ENCODE peak calls at places on chromosomes 13 and 19, in five cellular contexts. One of them, this sample, is unnamed.

GRCh38 chr19:55642153-55643002 is 1.1 kb upstream of the ZNF581 start:
- DNase-seq in HL-60: no peak
- DNase-seq in mucosa of descending colon: peak
- DNase-seq in fibroblast of mammary gland: no peak
- DNase-seq in GM23338: no peak
- DNase-seq in this sample: peak

GRCh38 chr13:112032186-112032835 is 34.6 kb upstream of the SOX1 start:
- DNase-seq in HL-60: no peak
- DNase-seq in mucosa of descending colon: no peak
- DNase-seq in fibroblast of mammary gland: peak
- DNase-seq in GM23338: no peak
- DNase-seq in this sample: peak

GRCh38 chr19:489418-490196 is 6.7 kb upstream of the MADCAM1 start:
- DNase-seq in HL-60: no peak
- DNase-seq in mucosa of descending colon: no peak
- DNase-seq in fibroblast of mammary gland: peak
- DNase-seq in GM23338: peak
- DNase-seq in this sample: no peak

GRCh38 chr13:51006067-51006800 is 96.6 kb downstream of the RNASEH2B start:
- DNase-seq in HL-60: no peak
- DNase-seq in mucosa of descending colon: no peak
- DNase-seq in fibroblast of mammary gland: peak
- DNase-seq in GM23338: no peak
- DNase-seq in this sample: peak

GRCh38 chr19:4343056-4343844 is at the start of gene MPND:
- DNase-seq in HL-60: peak
- DNase-seq in mucosa of descending colon: peak
- DNase-seq in fibroblast of mammary gland: peak
- DNase-seq in GM23338: peak
- DNase-seq in this sample: peak

GRCh38 chr19:49409441-49410029 is 13.7 kb downstream of the PTH2 start:
- DNase-seq in HL-60: no peak
- DNase-seq in mucosa of descending colon: no peak
- DNase-seq in fibroblast of mammary gland: no peak
- DNase-seq in GM23338: no peak
- DNase-seq in this sample: no peak

GRCh38 chr13:25732146-25732865 is 319.5 kb downstream of the SHISA2 start:
- DNase-seq in HL-60: no peak
- DNase-seq in mucosa of descending colon: no peak
- DNase-seq in fibroblast of mammary gland: peak
- DNase-seq in GM23338: no peak
- DNase-seq in this sample: no peak

GRCh38 chr13:29935309-29935981 is 85.0 kb upstream of the UBL3 start:
- DNase-seq in HL-60: peak
- DNase-seq in mucosa of descending colon: no peak
- DNase-seq in fibroblast of mammary gland: no peak
- DNase-seq in GM23338: no peak
- DNase-seq in this sample: no peak

GRCh38 chr13:98629055-98629454 is 52.1 kb upstream of the STK24 start:
- DNase-seq in HL-60: no peak
- DNase-seq in mucosa of descending colon: no peak
- DNase-seq in fibroblast of mammary gland: no peak
- DNase-seq in GM23338: no peak
- DNase-seq in this sample: no peak

GRCh38 chr19:4878491-4878968 is 11.1 kb upstream of the PLIN3 start:
- DNase-seq in HL-60: no peak
- DNase-seq in mucosa of descending colon: no peak
- DNase-seq in fibroblast of mammary gland: no peak
- DNase-seq in GM23338: peak
- DNase-seq in this sample: no peak

GRCh38 chr19:1469936-1470863 is 8.8 kb downstream of the C19orf25 start:
- DNase-seq in HL-60: no peak
- DNase-seq in mucosa of descending colon: peak
- DNase-seq in fibroblast of mammary gland: no peak
- DNase-seq in GM23338: peak
- DNase-seq in this sample: peak

GRCh38 chr13:70723732-70724131 is 615.5 kb upstream of the KLHL1 start:
- DNase-seq in HL-60: no peak
- DNase-seq in mucosa of descending colon: no peak
- DNase-seq in fibroblast of mammary gland: no peak
- DNase-seq in GM23338: no peak
- DNase-seq in this sample: peak

GRCh38 chr13:50094615-50095293 is 79.5 kb downstream of the KCNRG start:
- DNase-seq in HL-60: no peak
- DNase-seq in mucosa of descending colon: no peak
- DNase-seq in fibroblast of mammary gland: peak
- DNase-seq in GM23338: no peak
- DNase-seq in this sample: peak

GRCh38 chr13:30255696-30256095 is 51.7 kb downstream of the KATNAL1 start:
- DNase-seq in HL-60: no peak
- DNase-seq in mucosa of descending colon: no peak
- DNase-seq in fibroblast of mammary gland: peak
- DNase-seq in GM23338: no peak
- DNase-seq in this sample: peak

GRCh38 chr13:73477441-73477840 is 418.6 kb downstream of the KLF5 start:
- DNase-seq in HL-60: no peak
- DNase-seq in mucosa of descending colon: no peak
- DNase-seq in fibroblast of mammary gland: no peak
- DNase-seq in GM23338: no peak
- DNase-seq in this sample: no peak

GRCh38 chr13:105616313-105617075 is 919.0 kb downstream of the EFNB2 start:
- DNase-seq in HL-60: no peak
- DNase-seq in mucosa of descending colon: no peak
- DNase-seq in fibroblast of mammary gland: no peak
- DNase-seq in GM23338: no peak
- DNase-seq in this sample: no peak

GRCh38 chr13:35714588-35714987 is 238.1 kb upstream of the MAB21L1 start:
- DNase-seq in HL-60: no peak
- DNase-seq in mucosa of descending colon: no peak
- DNase-seq in fibroblast of mammary gland: no peak
- DNase-seq in GM23338: no peak
- DNase-seq in this sample: no peak

GRCh38 chr13:36872621-36873020 is 47.4 kb downstream of the SMAD9 start:
- DNase-seq in HL-60: no peak
- DNase-seq in mucosa of descending colon: peak
- DNase-seq in fibroblast of mammary gland: no peak
- DNase-seq in GM23338: peak
- DNase-seq in this sample: no peak

GRCh38 chr13:28324181-28324789 is 170.6 kb downstream of the FLT1 start:
- DNase-seq in HL-60: peak
- DNase-seq in mucosa of descending colon: peak
- DNase-seq in fibroblast of mammary gland: peak
- DNase-seq in GM23338: peak
- DNase-seq in this sample: peak

GRCh38 chr19:6730941-6731670 is 6.3 kb downstream of the GPR108 start:
- DNase-seq in HL-60: no peak
- DNase-seq in mucosa of descending colon: peak
- DNase-seq in fibroblast of mammary gland: no peak
- DNase-seq in GM23338: no peak
- DNase-seq in this sample: no peak

GRCh38 chr13:39119422-39119821 is 81.2 kb downstream of the NHLRC3 start:
- DNase-seq in HL-60: no peak
- DNase-seq in mucosa of descending colon: no peak
- DNase-seq in fibroblast of mammary gland: no peak
- DNase-seq in GM23338: no peak
- DNase-seq in this sample: no peak

GRCh38 chr13:105996391-105997028 is 539.0 kb downstream of the EFNB2 start:
- DNase-seq in HL-60: no peak
- DNase-seq in mucosa of descending colon: no peak
- DNase-seq in fibroblast of mammary gland: no peak
- DNase-seq in GM23338: no peak
- DNase-seq in this sample: no peak

GRCh38 chr13:87274209-87274819 is 396.9 kb upstream of the SLITRK5 start:
- DNase-seq in HL-60: peak
- DNase-seq in mucosa of descending colon: no peak
- DNase-seq in fibroblast of mammary gland: peak
- DNase-seq in GM23338: peak
- DNase-seq in this sample: no peak

GRCh38 chr19:8578642-8579265 is 1.5 kb upstream of the MYO1F start:
- DNase-seq in HL-60: no peak
- DNase-seq in mucosa of descending colon: peak
- DNase-seq in fibroblast of mammary gland: peak
- DNase-seq in GM23338: peak
- DNase-seq in this sample: no peak

GRCh38 chr13:104295537-104295936 is 1229.3 kb upstream of the SLC10A2 start:
- DNase-seq in HL-60: no peak
- DNase-seq in mucosa of descending colon: no peak
- DNase-seq in fibroblast of mammary gland: no peak
- DNase-seq in GM23338: no peak
- DNase-seq in this sample: no peak

GRCh38 chr19:10226376-10227214 is 4.5 kb downstream of the S1PR2 start:
- DNase-seq in HL-60: no peak
- DNase-seq in mucosa of descending colon: peak
- DNase-seq in fibroblast of mammary gland: peak
- DNase-seq in GM23338: no peak
- DNase-seq in this sample: peak

GRCh38 chr13:29193083-29193482 is 372.9 kb downstream of the MTUS2 start:
- DNase-seq in HL-60: no peak
- DNase-seq in mucosa of descending colon: no peak
- DNase-seq in fibroblast of mammary gland: no peak
- DNase-seq in GM23338: no peak
- DNase-seq in this sample: no peak

GRCh38 chr13:44574466-44574855 is 1.7 kb downstream of the TSC22D1 start:
- DNase-seq in HL-60: no peak
- DNase-seq in mucosa of descending colon: no peak
- DNase-seq in fibroblast of mammary gland: peak
- DNase-seq in GM23338: no peak
- DNase-seq in this sample: peak

GRCh38 chr19:52889076-52889475 is 8.4 kb downstream of the ZNF320 start:
- DNase-seq in HL-60: no peak
- DNase-seq in mucosa of descending colon: no peak
- DNase-seq in fibroblast of mammary gland: no peak
- DNase-seq in GM23338: peak
- DNase-seq in this sample: no peak

GRCh38 chr19:15210323-15210774 is 9.6 kb upstream of the NOTCH3 start:
- DNase-seq in HL-60: peak
- DNase-seq in mucosa of descending colon: no peak
- DNase-seq in fibroblast of mammary gland: peak
- DNase-seq in GM23338: no peak
- DNase-seq in this sample: peak

GRCh38 chr19:49333426-49334288 is 1.5 kb upstream of the CD37 start:
- DNase-seq in HL-60: peak
- DNase-seq in mucosa of descending colon: peak
- DNase-seq in fibroblast of mammary gland: peak
- DNase-seq in GM23338: no peak
- DNase-seq in this sample: peak

GRCh38 chr19:39342647-39343305 is 555 bp downstream of the SAMD4B start:
- DNase-seq in HL-60: no peak
- DNase-seq in mucosa of descending colon: peak
- DNase-seq in fibroblast of mammary gland: no peak
- DNase-seq in GM23338: peak
- DNase-seq in this sample: no peak

GRCh38 chr19:41869374-41869955 is 7.6 kb upstream of the CD79A start:
- DNase-seq in HL-60: no peak
- DNase-seq in mucosa of descending colon: no peak
- DNase-seq in fibroblast of mammary gland: no peak
- DNase-seq in GM23338: no peak
- DNase-seq in this sample: no peak

GRCh38 chr13:52344108-52344507 is 61.9 kb downstream of the THSD1 start:
- DNase-seq in HL-60: no peak
- DNase-seq in mucosa of descending colon: no peak
- DNase-seq in fibroblast of mammary gland: peak
- DNase-seq in GM23338: no peak
- DNase-seq in this sample: no peak
- H3K4me3 ChIP-seq in HL-60: no peak
- H3K4me3 ChIP-seq in mucosa of descending colon: no peak
- H3K4me3 ChIP-seq in fibroblast of mammary gland: peak
- H3K4me3 ChIP-seq in GM23338: no peak
- H3K4me3 ChIP-seq in this sample: no peak

DNA sequence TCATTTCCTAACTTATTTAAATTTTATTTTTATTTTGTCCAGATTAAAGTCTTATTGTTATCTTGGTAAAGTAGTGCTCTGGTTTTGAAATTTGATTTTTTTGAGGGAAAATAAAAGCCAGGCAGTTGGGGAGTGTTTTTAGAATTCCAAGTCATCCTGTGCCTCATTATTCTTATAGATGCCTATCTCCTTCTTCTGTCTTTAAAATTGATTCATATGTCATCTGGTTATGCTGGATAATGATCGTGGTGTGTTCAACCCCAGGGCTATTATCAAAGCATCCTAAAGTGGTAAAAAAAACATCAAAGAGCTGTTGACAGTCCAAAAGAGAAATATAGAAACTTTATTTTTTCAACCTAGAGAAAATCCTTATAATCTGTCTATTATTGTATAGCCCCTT is 6.0 kb upstream of the FNDC3A start:
- DNase-seq in HL-60: no peak
- DNase-seq in mucosa of descending colon: no peak
- DNase-seq in fibroblast of mammary gland: no peak
- DNase-seq in GM23338: no peak
- DNase-seq in this sample: no peak
- TF ChIP-seq CTCF in HL-60: no peak
- TF ChIP-seq CTCF in mucosa of descending colon: no peak
- TF ChIP-seq CTCF in fibroblast of mammary gland: no peak
- TF ChIP-seq CTCF in GM23338: no peak
- TF ChIP-seq CTCF in this sample: no peak

GRCh38 chr19:3137139-3137538 is 1.3 kb downstream of the GNA15 start:
- DNase-seq in HL-60: no peak
- DNase-seq in mucosa of descending colon: no peak
- DNase-seq in fibroblast of mammary gland: no peak
- DNase-seq in GM23338: no peak
- DNase-seq in this sample: peak
- H3K4me3 ChIP-seq in HL-60: peak
- H3K4me3 ChIP-seq in mucosa of descending colon: no peak
- H3K4me3 ChIP-seq in fibroblast of mammary gland: no peak
- H3K4me3 ChIP-seq in GM23338: no peak
- H3K4me3 ChIP-seq in this sample: no peak

GRCh38 chr13:108345016-108345415 is 75.5 kb downstream of the TNFSF13B start:
- DNase-seq in HL-60: no peak
- DNase-seq in mucosa of descending colon: no peak
- DNase-seq in fibroblast of mammary gland: no peak
- DNase-seq in GM23338: peak
- DNase-seq in this sample: no peak
- TF ChIP-seq CTCF in HL-60: no peak
- TF ChIP-seq CTCF in mucosa of descending colon: no peak
- TF ChIP-seq CTCF in fibroblast of mammary gland: no peak
- TF ChIP-seq CTCF in GM23338: peak
- TF ChIP-seq CTCF in this sample: no peak

This sample was measured in foreskin fibroblast.